ENCODE peak calls at places on chromosomes 16 and 17, in six cellular contexts. B is HS-5; N is stimulated activated CD8-positive, alpha-beta memory T cell treated with anti-CD3 and anti-CD28 coated beads, Interleukin-12 subunit alpha, Interleukin-12 subunit beta, amount 100 ng/mL, for 1 hour; H is GM10248; P is AG20443; L is HFFc6. K is an unnamed sample.

GRCh38 chr16:19912445-19913305 is 28.0 kb upstream of the GPRC5B start:
- DNase-seq in B (peak), N (no peak), H (no peak), P (peak), L (peak), K (no peak)

GRCh38 chr17:17043668-17044226 is 1.5 kb downstream of the MPRIP start:
- DNase-seq in B (no peak), N (no peak), H (no peak), P (no peak), L (no peak), K (no peak)

GRCh38 chr17:41895617-41896016 is 23.1 kb downstream of the ACLY start:
- DNase-seq in B (no peak), N (no peak), H (no peak), P (peak), L (peak), K (no peak)

GRCh38 chr16:2276501-2277195 is 8.7 kb upstream of the RNPS1 start:
- DNase-seq in B (no peak), N (no peak), H (no peak), P (no peak), L (no peak), K (no peak)

GRCh38 chr17:44083250-44083849 is 12.8 kb downstream of the G6PC3 start:
- DNase-seq in B (no peak), N (no peak), H (no peak), P (no peak), L (no peak), K (no peak)

GRCh38 chr16:87853411-87854052 is 15.8 kb downstream of the SLC7A5 start:
- DNase-seq in B (peak), N (peak), H (peak), P (peak), L (peak), K (peak)

GRCh38 chr17:77919276-77919675 is 39.2 kb upstream of the TNRC6C start:
- DNase-seq in B (no peak), N (no peak), H (no peak), P (no peak), L (no peak), K (no peak)

GRCh38 chr17:40303009-40303657 is 5.8 kb upstream of the RARA start:
- DNase-seq in B (no peak), N (no peak), H (no peak), P (peak), L (peak), K (no peak)

GRCh38 chr16:69859105-69859969 is 91.8 kb upstream of the CLEC18A start:
- DNase-seq in B (no peak), N (no peak), H (peak), P (no peak), L (no peak), K (no peak)

K was measured in activated CD4-positive, CD25-positive, alpha-beta regulatory T cell treated with anti-CD3 and anti-CD28 coated beads, Interleukin-2, amount 50 U/mL, for 16 hours.